ENCODE peak calls at places on chromosomes 5 and 9, in eight cellular contexts. N, L, R, G, C, P, B and K are unnamed samples.

GRCh38 chr5:179762781-179763176 is 30.2 kb downstream of the MAML1 start:
- DNase-seq in P (no peak), N (no peak), R (no peak), G (no peak), L (no peak), C (peak), B (no peak), K (no peak)

GRCh38 chr5:96254980-96255681 is 177.9 kb downstream of the PCSK1 start:
- DNase-seq in B (no peak), R (no peak), C (no peak), N (peak), P (peak), G (no peak), L (no peak), K (no peak)

GRCh38 chr5:107875834-107876233 is 205.1 kb upstream of the EFNA5 start:
- DNase-seq in G (no peak), C (no peak), R (no peak), N (no peak), L (no peak), P (no peak), B (no peak), K (no peak)

GRCh38 chr9:91833096-91833877 is 116.7 kb downstream of the ROR2 start:
- DNase-seq in L (no peak), G (no peak), P (no peak), R (no peak), B (no peak), C (no peak), N (no peak), K (no peak)

GRCh38 chr5:78647838-78648358 is 674 bp downstream of the LHFPL2 start:
- DNase-seq in C (peak), P (no peak), L (no peak), G (no peak), B (no peak), R (peak), N (no peak), K (no peak)

GRCh38 chr5:177982072-177982727 is 13.8 kb downstream of the PROP1 start:
- DNase-seq in N (no peak), B (no peak), L (no peak), C (no peak), G (no peak), R (no peak), P (no peak), K (peak)

GRCh38 chr5:148828461-148829247 is 2.2 kb downstream of the ADRB2 start:
- DNase-seq in G (no peak), C (no peak), N (no peak), L (no peak), R (no peak), P (no peak), B (no peak), K (no peak)

GRCh38 chr5:95730730-95731570 is at the start of gene RHOBTB3:
- DNase-seq in N (peak), C (peak), B (peak), R (peak), L (peak), P (peak), G (peak), K (peak)

GRCh38 chr9:134484479-134484878 is 157.1 kb upstream of the COL5A1 start:
- DNase-seq in P (no peak), R (no peak), G (no peak), L (no peak), B (no peak), C (no peak), N (no peak), K (no peak)

GRCh38 chr9:12730198-12730597 is 37.0 kb downstream of the TYRP1 start:
- DNase-seq in G (no peak), P (no peak), B (no peak), N (no peak), C (no peak), R (no peak), L (no peak), K (no peak)

GRCh38 chr9:138053321-138053868 is 175.8 kb downstream of the CACNA1B start:
- DNase-seq in N (no peak), R (no peak), G (no peak), P (no peak), L (no peak), B (peak), C (no peak), K (peak)

GRCh38 chr9:130854086-130854485 is 19.0 kb downstream of the ABL1 start:
- DNase-seq in R (no peak), B (no peak), C (no peak), G (no peak), L (no peak), P (no peak), N (no peak), K (no peak)